ENCODE peak calls at places on chromosomes 1 and 21, in five cellular contexts. T, N, Z, H and P are unnamed samples.

GRCh38 chr1:35454616-35455015 is 102.6 kb downstream of the KIAA0319L start:
- DNase-seq in Z (no peak), T (peak; percentile 53), H (no peak), N (no peak), P (no peak)

GRCh38 chr1:180515857-180516388 is 13.5 kb upstream of the ACBD6 start:
- DNase-seq in Z (peak; percentile 72), N (peak; percentile 86), T (peak; percentile 76), H (no peak), P (no peak)

GRCh38 chr1:236489710-236490377 is 33.9 kb upstream of the LGALS8 start:
- DNase-seq in H (no peak), Z (no peak), N (peak; percentile 30), T (peak; percentile 44), P (no peak)

GRCh38 chr1:61839702-61840101 is 97.4 kb downstream of the PATJ start:
- DNase-seq in H (no peak), Z (no peak), N (no peak), T (no peak), P (no peak)

GRCh38 chr1:30037251-30038118 is 685.9 kb downstream of the MATN1 start:
- DNase-seq in H (no peak), T (no peak), N (no peak), Z (peak; percentile 16), P (no peak)

GRCh38 chr1:203930343-203930742 is 68.9 kb downstream of the SNRPE start:
- DNase-seq in N (no peak), Z (no peak), H (no peak), T (peak; percentile 51), P (no peak)

GRCh38 chr1:100452641-100453040 is 85.3 kb upstream of the GPR88 start:
- DNase-seq in Z (no peak), N (no peak), H (no peak), T (no peak), P (no peak)

GRCh38 chr21:41112740-41113692 is 54.9 kb upstream of the BACE2 start:
- DNase-seq in H (no peak), N (peak; percentile 94), T (peak; percentile 80), Z (no peak), P (no peak)

GRCh38 chr1:7583291-7584096 is 187.6 kb upstream of the VAMP3 start:
- DNase-seq in H (no peak), T (no peak), N (no peak), Z (no peak), P (no peak)

GRCh38 chr1:29975036-29975694 is 738.8 kb downstream of the PTPRU start:
- DNase-seq in Z (no peak), N (peak; percentile 19), T (peak; percentile 35), H (no peak), P (no peak)

GRCh38 chr1:31745071-31745897 is 18.9 kb downstream of the ADGRB2 start:
- DNase-seq in T (peak; percentile 63), H (no peak), N (no peak), Z (peak; percentile 72), P (no peak)

GRCh38 chr1:246607466-246607865 is 41.2 kb downstream of the CNST start:
- DNase-seq in Z (no peak), T (no peak), N (no peak), H (no peak), P (peak; percentile 77)

GRCh38 chr1:24096009-24096736 is 15.8 kb downstream of the MYOM3 start:
- DNase-seq in N (no peak), H (no peak), Z (no peak), T (no peak), P (no peak)

GRCh38 chr1:1090424-1091343 is 16.6 kb upstream of the RNF223 start:
- DNase-seq in Z (no peak), T (no peak), H (no peak), N (no peak), P (no peak)

DNA sequence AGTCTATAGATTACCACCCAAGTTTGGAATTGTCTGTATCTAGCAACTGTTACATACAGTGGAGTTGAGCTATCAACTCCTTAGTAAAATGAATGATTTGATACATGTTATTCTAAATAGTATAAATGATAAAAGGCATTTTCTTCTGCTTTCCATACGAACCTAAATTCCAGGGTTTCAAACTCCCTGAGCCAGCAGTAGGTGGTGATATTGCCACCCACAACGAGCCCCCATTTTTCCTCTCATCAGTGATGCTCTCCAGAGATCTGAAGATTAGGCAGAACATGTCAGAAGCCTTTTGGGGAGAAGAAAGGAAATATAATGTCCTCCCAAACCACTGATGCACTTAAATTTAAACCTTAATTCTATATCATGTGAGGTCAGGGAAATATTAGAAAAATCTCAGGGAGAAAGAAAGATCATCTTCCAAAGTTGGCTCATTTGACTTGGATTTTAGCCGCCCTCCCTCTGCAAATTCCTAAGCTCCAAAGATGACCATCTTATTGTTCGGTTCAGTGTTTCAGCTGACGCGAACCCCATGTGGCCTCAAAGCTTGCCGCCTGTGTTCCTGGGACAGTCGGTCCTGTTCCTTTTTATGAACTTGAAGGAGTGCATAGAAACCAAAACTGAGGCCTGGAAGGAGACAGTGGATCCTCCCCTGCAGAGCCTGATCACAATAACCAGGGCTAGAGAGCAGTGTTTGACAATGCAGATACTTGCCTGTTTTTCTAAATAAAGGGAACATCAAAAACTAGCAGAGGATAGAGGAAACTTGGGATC is 2.3 kb downstream of the EVA1C start:
- DNase-seq in N (no peak), T (no peak), H (no peak), Z (no peak), P (no peak)
- TF ChIP-seq CTCF in N (peak; percentile 46), T (peak; percentile 75), H (no peak), Z (no peak), P (no peak)

GRCh38 chr1:93613895-93614294 is 67.7 kb downstream of the BCAR3 start:
- DNase-seq in Z (peak; percentile 37), H (no peak), T (peak; percentile 22), N (no peak), P (no peak)
- TF ChIP-seq CTCF in Z (no peak), H (no peak), T (no peak), N (no peak), P (no peak)

GRCh38 chr1:19096036-19096833 is 113.8 kb downstream of the UBR4 start:
- DNase-seq in N (no peak), Z (peak; percentile 64), H (no peak), T (no peak), P (no peak)
- TF ChIP-seq CTCF in N (peak; percentile 22), Z (peak; percentile 36), H (no peak), T (peak; percentile 61), P (no peak)

DNA sequence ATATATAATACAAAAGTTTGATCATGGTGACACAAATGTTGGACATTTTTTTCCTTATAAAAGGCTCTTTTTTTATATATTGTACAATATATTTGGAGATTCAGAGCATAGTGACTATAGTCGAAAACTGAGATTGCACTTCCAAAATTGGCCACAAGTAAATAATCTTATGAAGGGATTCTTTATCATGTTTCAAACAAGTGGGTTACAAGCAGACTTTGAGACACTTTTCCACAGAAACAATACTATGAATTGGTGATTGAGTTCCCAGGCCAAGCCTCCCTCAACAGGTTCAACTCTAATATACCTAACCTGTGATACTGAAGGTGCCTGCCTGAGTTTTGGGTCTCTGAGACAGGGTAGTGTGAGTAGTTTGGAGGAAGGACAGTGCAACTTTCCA is 13.8 kb downstream of the LEPR start:
- DNase-seq in Z (no peak), T (no peak), H (no peak), N (no peak), P (no peak)
- TF ChIP-seq CTCF in Z (no peak), T (no peak), H (no peak), N (no peak), P (peak; percentile 35)

GRCh38 chr1:96340688-96341087 is 380.9 kb upstream of the PTBP2 start:
- DNase-seq in Z (no peak), H (no peak), T (no peak), N (no peak), P (no peak)
- TF ChIP-seq CTCF in Z (no peak), H (no peak), T (no peak), N (no peak), P (no peak)

GRCh38 chr1:114278911-114279310 is 125.2 kb upstream of the SYT6 start:
- DNase-seq in Z (no peak), T (no peak), H (no peak), N (no peak), P (no peak)

GRCh38 chr1:114286960-114287359 is 133.3 kb upstream of the SYT6 start:
- DNase-seq in N (no peak), H (no peak), Z (no peak), T (no peak), P (no peak)

GRCh38 chr1:114286179-114286578 is 132.5 kb upstream of the SYT6 start:
- DNase-seq in Z (no peak), T (peak; percentile 4), N (no peak), H (no peak), P (no peak)

GRCh38 chr1:114282751-114283403 is 129.2 kb upstream of the SYT6 start:
- DNase-seq in H (peak; percentile 56), T (peak; percentile 91), Z (peak; percentile 89), N (peak; percentile 82), P (peak; percentile 80)
- TF ChIP-seq CTCF in H (no peak), T (peak; percentile 97), Z (peak; percentile 88), N (peak; percentile 93), P (peak; percentile 86)

DNA sequence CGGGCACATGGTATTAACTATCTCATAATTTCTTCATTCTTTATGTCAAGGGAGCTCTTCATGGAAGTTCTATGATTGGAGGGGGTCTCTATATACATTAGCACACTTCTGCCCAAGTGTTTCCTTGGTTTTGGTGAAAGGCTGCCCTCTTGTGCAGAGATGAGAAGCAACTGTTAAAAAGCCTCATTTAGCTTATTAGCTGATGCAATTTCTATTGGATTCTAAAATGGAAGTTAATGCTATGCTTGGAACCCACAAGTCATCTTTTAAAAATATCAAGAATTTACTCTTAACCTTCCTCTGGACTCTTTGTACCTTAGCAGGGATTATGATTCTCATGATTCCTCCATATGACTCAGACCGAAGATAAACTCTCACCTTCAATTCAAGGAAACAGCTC is 328.9 kb downstream of the PTBP2 start:
- DNase-seq in Z (no peak), N (no peak), H (no peak), T (peak; percentile 48), P (no peak)
- TF ChIP-seq CTCF in Z (no peak), N (peak; percentile 29), H (no peak), T (peak; percentile 69), P (no peak)

GRCh38 chr1:202329891-202330290 is 11.8 kb downstream of the UBE2T start:
- DNase-seq in N (no peak), Z (no peak), T (no peak), H (no peak), P (no peak)
- TF ChIP-seq CTCF in N (no peak), Z (no peak), T (peak; percentile 8), H (no peak), P (no peak)